ENCODE peak calls at places on chromosomes 11 and 22, in five cellular contexts. U, Y, H, W and B are unnamed samples.

GRCh38 chr22:47681766-47682165 is 919.3 kb downstream of the TBC1D22A start:
- DNase-seq in U (no peak), Y (no peak), H (no peak), W (no peak), B (no peak)

GRCh38 chr11:77244277-77245014 is 57.0 kb downstream of the GDPD4 start:
- DNase-seq in U (no peak), Y (no peak), H (no peak), W (peak), B (no peak)

GRCh38 chr11:9076661-9077060 is 14.7 kb downstream of the SCUBE2 start:
- DNase-seq in U (no peak), Y (no peak), H (no peak), W (no peak), B (no peak)

GRCh38 chr22:46079093-46079860 is 71.0 kb upstream of the PPARA start:
- DNase-seq in U (no peak), Y (no peak), H (no peak), W (no peak), B (no peak)

GRCh38 chr11:96090711-96091110 is 166.8 kb upstream of the MTMR2 start:
- DNase-seq in U (no peak), Y (no peak), H (no peak), W (no peak), B (no peak)

GRCh38 chr11:134521001-134521400 is 109.0 kb upstream of the B3GAT1 start:
- DNase-seq in U (no peak), Y (no peak), H (no peak), W (no peak), B (no peak)

GRCh38 chr11:68324695-68325094 is 12.3 kb downstream of the LRP5 start:
- DNase-seq in U (no peak), Y (no peak), H (no peak), W (no peak), B (no peak)

GRCh38 chr11:68680541-68681231 is 3.7 kb upstream of the GAL start:
- DNase-seq in U (no peak), Y (no peak), H (no peak), W (no peak), B (no peak)

GRCh38 chr11:77124488-77124887 is 3.6 kb upstream of the MYO7A start:
- DNase-seq in U (no peak), Y (no peak), H (no peak), W (no peak), B (no peak)

GRCh38 chr11:59776210-59777066 is 21.3 kb downstream of the STX3 start:
- DNase-seq in U (no peak), Y (no peak), H (no peak), W (no peak), B (no peak)

GRCh38 chr11:17629113-17629512 is 82.1 kb downstream of the OTOG start:
- DNase-seq in U (no peak), Y (no peak), H (no peak), W (no peak), B (no peak)